ENCODE peak calls at places on chromosomes 3 and 15, in five cellular contexts. Q is Peyer's patch, V is bronchial epithelial cell, G is PC-9, A is hepatocyte. X is an unnamed sample.
A peak's percentile ranks its signal among the peaks of the same experiment; 100 is the strongest.

GRCh38 chr3:105827959-105828358 is 40.9 kb downstream of the CBLB start:
- DNase-seq in G (no peak), V (peak; percentile 89), A (peak; percentile 55), Q (no peak), X (peak; percentile 39)

GRCh38 chr15:29970402-29970695 is 112.4 kb upstream of the GOLGA8J start:
- DNase-seq in A (no peak), V (peak; percentile 15), G (no peak), Q (no peak), X (no peak)

GRCh38 chr3:52023860-52024764 is 28.4 kb upstream of the RPL29 start:
- DNase-seq in Q (no peak), A (no peak), G (no peak), V (no peak), X (no peak)

GRCh38 chr15:85073556-85074194 is 92.0 kb downstream of the PDE8A start:
- DNase-seq in G (no peak), A (no peak), Q (no peak), V (peak; percentile 73), X (no peak)

GRCh38 chr3:128620268-128620691 is 30.3 kb downstream of the RPN1 start:
- DNase-seq in A (no peak), V (no peak), G (no peak), Q (no peak), X (no peak)

GRCh38 chr3:12907729-12908128 is 66.4 kb upstream of the RPL32 start:
- DNase-seq in V (no peak), Q (no peak), G (no peak), A (no peak), X (no peak)

GRCh38 chr3:107842940-107843339 is 247.9 kb downstream of the CD47 start:
- DNase-seq in A (no peak), V (no peak), Q (no peak), G (no peak), X (no peak)

GRCh38 chr3:188003188-188004171 is 150.5 kb upstream of the LPP start:
- DNase-seq in V (no peak), A (peak; percentile 65), G (peak; percentile 85), Q (no peak), X (no peak)

GRCh38 chr15:101827257-101827656 is 15.3 kb downstream of the OR4F15 start:
- DNase-seq in G (no peak), V (no peak), Q (no peak), A (no peak), X (peak; percentile 27)

GRCh38 chr3:107810195-107811071 is 280.4 kb downstream of the CD47 start:
- DNase-seq in Q (no peak), V (no peak), G (no peak), A (peak; percentile 28), X (no peak)

GRCh38 chr3:102224171-102224570 is 210.6 kb upstream of the ZPLD1 start:
- DNase-seq in A (peak; percentile 37), Q (no peak), G (no peak), V (peak; percentile 44), X (no peak)

DNA sequence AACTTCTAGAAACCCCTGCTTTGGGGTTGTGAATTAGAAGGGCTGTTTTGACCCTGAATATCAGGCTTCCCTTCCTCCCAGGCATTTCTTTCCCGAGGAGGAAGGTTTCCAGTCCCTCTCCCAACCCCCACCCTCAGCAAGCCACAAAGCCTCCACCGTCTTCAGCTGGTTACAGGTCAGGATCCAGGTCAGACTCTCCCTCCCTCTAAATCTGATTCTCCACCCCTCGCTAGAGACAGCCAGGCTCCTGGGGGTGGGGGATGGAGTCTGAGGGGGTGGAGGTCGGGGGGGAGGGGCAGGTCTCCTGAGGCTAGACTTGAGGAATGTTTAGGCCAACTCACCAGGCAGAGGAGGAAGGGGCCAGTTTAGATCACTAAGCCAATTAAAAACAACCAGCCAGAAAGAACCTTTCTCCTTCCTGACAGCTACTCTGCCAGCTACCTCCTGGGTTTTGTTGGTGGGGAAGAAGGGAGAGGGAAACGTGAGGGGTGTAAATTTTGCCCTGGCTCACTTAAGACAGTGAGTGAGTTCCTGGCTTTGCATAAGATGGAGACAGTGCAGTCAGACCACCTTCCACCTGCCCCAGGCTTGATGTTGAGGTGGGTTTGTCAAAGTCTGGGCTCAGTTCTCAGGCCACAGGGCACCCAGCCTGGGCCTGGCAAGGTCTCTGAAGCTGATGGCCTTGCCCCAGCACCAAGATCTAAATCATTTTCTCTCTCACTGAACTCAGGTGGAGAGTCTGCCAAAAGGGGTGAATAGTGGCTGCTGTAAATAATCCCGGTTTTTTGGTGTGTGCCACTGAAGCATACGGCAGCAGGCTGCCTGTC is 19.5 kb downstream of the BMF start:
- DNase-seq in Q (no peak), G (no peak), V (no peak), A (no peak), X (no peak)
- H3K4me3 ChIP-seq in Q (no peak overlapping the region), G (no peak overlapping the region), V (no peak overlapping the region), A (no peak overlapping the region), X (no peak overlapping the region)

GRCh38 chr3:169744332-169745054 is 20.4 kb downstream of the TERC start:
- DNase-seq in V (peak; percentile 48), Q (no peak), A (no peak), G (no peak), X (no peak)
- TF ChIP-seq CTCF in V (no peak), Q (no peak), A (peak; percentile 60), G (peak; percentile 70), X (peak; percentile 37)

GRCh38 chr15:45521596-45522167 is 873 bp downstream of the SLC30A4 start:
- DNase-seq in Q (no peak), V (peak; percentile 39), A (peak; percentile 65), G (peak; percentile 62), X (no peak)
- H3K4me3 ChIP-seq in Q (peak overlapping the region; percentile 75), V (peak overlapping the region; percentile 60), A (peak overlapping the region; percentile 91), G (peak overlapping the region; percentile 73), X (peak overlapping the region; percentile 80)

GRCh38 chr3:160179906-160180305 is 45.3 kb upstream of the C3orf80 start:
- DNase-seq in A (no peak), V (no peak), G (no peak), Q (no peak), X (no peak)

GRCh38 chr3:160180581-160181216 is 44.5 kb upstream of the C3orf80 start:
- DNase-seq in Q (no peak), G (no peak), A (peak; percentile 37), V (no peak), X (peak; percentile 95)

GRCh38 chr3:160185711-160186110 is 39.5 kb upstream of the C3orf80 start:
- DNase-seq in V (no peak), Q (no peak), G (no peak), A (peak; percentile 69), X (no peak)

GRCh38 chr3:160184655-160185054 is 40.6 kb upstream of the C3orf80 start:
- DNase-seq in A (no peak), V (no peak), Q (no peak), G (no peak), X (peak; percentile 95)

GRCh38 chr3:160183375-160184076 is 41.7 kb upstream of the C3orf80 start:
- DNase-seq in Q (no peak), V (peak; percentile 33), A (no peak), G (no peak), X (no peak)
- TF ChIP-seq CTCF in Q (no peak), V (no peak), A (no peak), G (no peak), X (no peak)

GRCh38 chr15:62927196-62927595 is 115.4 kb upstream of the TPM1 start:
- DNase-seq in A (no peak), G (no peak), V (no peak), Q (no peak), X (no peak)

GRCh38 chr15:62925875-62926274 is 116.7 kb upstream of the TPM1 start:
- DNase-seq in V (no peak), Q (no peak), G (no peak), A (no peak), X (no peak)

GRCh38 chr15:62928242-62928995 is 114.1 kb upstream of the TPM1 start:
- DNase-seq in Q (no peak), A (peak; percentile 37), V (peak; percentile 98), G (peak; percentile 39), X (peak; percentile 88)

GRCh38 chr15:62931650-62932049 is 110.9 kb upstream of the TPM1 start:
- DNase-seq in Q (no peak), V (no peak), G (no peak), A (no peak), X (no peak)

GRCh38 chr15:62928996-62929350 is 113.6 kb upstream of the TPM1 start:
- DNase-seq in V (peak; percentile 99), A (no peak), G (peak; percentile 85), Q (no peak), X (no peak)
- H3K4me3 ChIP-seq in V (no peak overlapping the region), A (no peak overlapping the region), G (no peak overlapping the region), Q (no peak overlapping the region), X (no peak overlapping the region)

GRCh38 chr3:33954956-33955355 is 156.5 kb downstream of the PDCD6IP start:
- DNase-seq in G (no peak), Q (no peak), A (no peak), V (no peak), X (no peak)
- TF ChIP-seq CTCF in G (no peak), Q (no peak), A (no peak), V (peak; percentile 16), X (peak; percentile 49)

X was measured in AG09309.